ENCODE peak calls at places on chromosomes 16 and 17, in four cellular contexts. One of them, this sample, is unnamed.

GRCh38 chr17:57242148-57242547 is 14.2 kb upstream of the MSI2 start:
- DNase-seq in stomach: no peak
- DNase-seq in transverse colon: no peak
- DNase-seq in H1: no peak
- DNase-seq in this sample: no peak

GRCh38 chr17:8939496-8940334 is 25.8 kb downstream of the PIK3R5 start:
- DNase-seq in stomach: no peak
- DNase-seq in transverse colon: no peak
- DNase-seq in H1: no peak
- DNase-seq in this sample: peak; percentile 34

GRCh38 chr16:86706726-86707125 is 128.4 kb downstream of the FOXL1 start:
- DNase-seq in stomach: no peak
- DNase-seq in transverse colon: no peak
- DNase-seq in H1: no peak
- DNase-seq in this sample: no peak

GRCh38 chr17:7222972-7223292 is 3.2 kb downstream of the ACADVL start:
- DNase-seq in stomach: no peak
- DNase-seq in transverse colon: no peak
- DNase-seq in H1: no peak
- DNase-seq in this sample: no peak

GRCh38 chr16:23365602-23366240 is 63.6 kb downstream of the SCNN1B start:
- DNase-seq in stomach: no peak
- DNase-seq in transverse colon: no peak
- DNase-seq in H1: no peak
- DNase-seq in this sample: no peak

GRCh38 chr16:22070361-22071351 is 21.7 kb upstream of the VWA3A start:
- DNase-seq in stomach: peak; percentile 37
- DNase-seq in transverse colon: no peak
- DNase-seq in H1: no peak
- DNase-seq in this sample: no peak

GRCh38 chr16:55389426-55390073 is 65.5 kb downstream of the IRX6 start:
- DNase-seq in stomach: no peak
- DNase-seq in transverse colon: no peak
- DNase-seq in H1: no peak
- DNase-seq in this sample: no peak

GRCh38 chr17:10613775-10614513 is 43.2 kb downstream of the MYH3 start:
- DNase-seq in stomach: no peak
- DNase-seq in transverse colon: no peak
- DNase-seq in H1: no peak
- DNase-seq in this sample: no peak

GRCh38 chr17:35801583-35802224 is 6.3 kb upstream of the MMP28 start:
- DNase-seq in stomach: peak; percentile 72
- DNase-seq in transverse colon: peak; percentile 81
- DNase-seq in H1: no peak
- DNase-seq in this sample: no peak

GRCh38 chr16:11036868-11037410 is 92.6 kb downstream of the CLEC16A start:
- DNase-seq in stomach: no peak
- DNase-seq in transverse colon: no peak
- DNase-seq in H1: no peak
- DNase-seq in this sample: peak; percentile 45

GRCh38 chr17:45895304-45895968 is 1.1 kb downstream of the MAPT start:
- DNase-seq in stomach: no peak
- DNase-seq in transverse colon: no peak
- DNase-seq in H1: no peak
- DNase-seq in this sample: peak; percentile 73

GRCh38 chr17:46013502-46014165 is 14.6 kb downstream of the STH start:
- DNase-seq in stomach: no peak
- DNase-seq in transverse colon: no peak
- DNase-seq in H1: no peak
- DNase-seq in this sample: no peak

GRCh38 chr17:32495347-32496253 is 8.8 kb downstream of the CDK5R1 start:
- DNase-seq in stomach: no peak
- DNase-seq in transverse colon: no peak
- DNase-seq in H1: no peak
- DNase-seq in this sample: peak; percentile 80

GRCh38 chr16:86664518-86665318 is 86.4 kb downstream of the FOXL1 start:
- DNase-seq in stomach: peak; percentile 49
- DNase-seq in transverse colon: peak; percentile 67
- DNase-seq in H1: no peak
- DNase-seq in this sample: peak; percentile 72

GRCh38 chr17:31416503-31416923 is 25.0 kb downstream of the RAB11FIP4 start:
- DNase-seq in stomach: no peak
- DNase-seq in transverse colon: no peak
- DNase-seq in H1: no peak
- DNase-seq in this sample: no peak

GRCh38 chr16:86882586-86883280 is 304.4 kb downstream of the FOXL1 start:
- DNase-seq in stomach: no peak
- DNase-seq in transverse colon: no peak
- DNase-seq in H1: no peak
- DNase-seq in this sample: no peak

GRCh38 chr16:17921357-17921978 is 415.1 kb downstream of the NPIPA8 start:
- DNase-seq in stomach: no peak
- DNase-seq in transverse colon: peak; percentile 69
- DNase-seq in H1: peak; percentile 34
- DNase-seq in this sample: no peak

GRCh38 chr17:80955673-80956306 is 35.9 kb upstream of the CHMP6 start:
- DNase-seq in stomach: no peak
- DNase-seq in transverse colon: no peak
- DNase-seq in H1: no peak
- DNase-seq in this sample: no peak

GRCh38 chr16:88384222-88385111 is 1.7 kb downstream of the ZNF469 start:
- DNase-seq in stomach: no peak
- DNase-seq in transverse colon: no peak
- DNase-seq in H1: no peak
- DNase-seq in this sample: no peak

GRCh38 chr16:84663433-84664101 is 15.3 kb downstream of the KLHL36 start:
- DNase-seq in stomach: no peak
- DNase-seq in transverse colon: no peak
- DNase-seq in H1: no peak
- DNase-seq in this sample: no peak

GRCh38 chr16:82055728-82056549 is 20.9 kb downstream of the HSD17B2 start:
- DNase-seq in stomach: no peak
- DNase-seq in transverse colon: no peak
- DNase-seq in H1: no peak
- DNase-seq in this sample: no peak

GRCh38 chr16:16014329-16015224 is 65.2 kb downstream of the ABCC1 start:
- DNase-seq in stomach: peak; percentile 81
- DNase-seq in transverse colon: peak; percentile 24
- DNase-seq in H1: no peak
- DNase-seq in this sample: no peak

GRCh38 chr17:78109489-78109761 is 19.1 kb downstream of the TMC6 start:
- DNase-seq in stomach: no peak
- DNase-seq in transverse colon: no peak
- DNase-seq in H1: no peak
- DNase-seq in this sample: no peak

GRCh38 chr17:78575340-78575739 is 1.9 kb downstream of the DNAH17 start:
- DNase-seq in stomach: no peak
- DNase-seq in transverse colon: no peak
- DNase-seq in H1: no peak
- DNase-seq in this sample: no peak

GRCh38 chr17:19755821-19756510 is 7.9 kb upstream of the ALDH3A1 start:
- DNase-seq in stomach: no peak
- DNase-seq in transverse colon: no peak
- DNase-seq in H1: no peak
- DNase-seq in this sample: peak; percentile 70

GRCh38 chr16:23521965-23522364 is 11.7 kb upstream of the GGA2 start:
- DNase-seq in stomach: no peak
- DNase-seq in transverse colon: no peak
- DNase-seq in H1: no peak
- DNase-seq in this sample: no peak

GRCh38 chr16:49635009-49635350 is 220.9 kb downstream of the ZNF423 start:
- DNase-seq in stomach: no peak
- DNase-seq in transverse colon: no peak
- DNase-seq in H1: no peak
- DNase-seq in this sample: no peak

GRCh38 chr16:16127469-16128116 is 95.7 kb downstream of the ABCC6 start:
- DNase-seq in stomach: peak; percentile 74
- DNase-seq in transverse colon: peak; percentile 66
- DNase-seq in H1: peak; percentile 39
- DNase-seq in this sample: no peak

GRCh38 chr17:16887523-16888095 is 84.3 kb downstream of the TNFRSF13B start:
- DNase-seq in stomach: no peak
- DNase-seq in transverse colon: no peak
- DNase-seq in H1: no peak
- DNase-seq in this sample: no peak

GRCh38 chr17:31394544-31394943 is 3.1 kb downstream of the RAB11FIP4 start:
- DNase-seq in stomach: peak; percentile 53
- DNase-seq in transverse colon: no peak
- DNase-seq in H1: peak; percentile 53
- DNase-seq in this sample: no peak

GRCh38 chr17:41532947-41533570 is 5.0 kb upstream of the KRT19 start:
- DNase-seq in stomach: no peak
- DNase-seq in transverse colon: no peak
- DNase-seq in H1: no peak
- DNase-seq in this sample: no peak

GRCh38 chr17:4678448-4679026 is 25.4 kb downstream of the PELP1 start:
- DNase-seq in stomach: no peak
- DNase-seq in transverse colon: no peak
- DNase-seq in H1: no peak
- DNase-seq in this sample: no peak

GRCh38 chr17:38743556-38744171 is 4.5 kb downstream of the PCGF2 start:
- DNase-seq in stomach: no peak
- DNase-seq in transverse colon: no peak
- DNase-seq in H1: no peak
- DNase-seq in this sample: no peak

GRCh38 chr16:89599451-89599858 is 14.0 kb upstream of the DPEP1 start:
- DNase-seq in stomach: no peak
- DNase-seq in transverse colon: peak; percentile 61
- DNase-seq in H1: peak; percentile 61
- DNase-seq in this sample: peak; percentile 55

GRCh38 chr17:55144518-55144917 is 120.2 kb upstream of the HLF start:
- DNase-seq in stomach: no peak
- DNase-seq in transverse colon: no peak
- DNase-seq in H1: no peak
- DNase-seq in this sample: no peak

GRCh38 chr16:78183886-78184553 is 84.6 kb downstream of the WWOX start:
- DNase-seq in stomach: no peak
- DNase-seq in transverse colon: no peak
- DNase-seq in H1: no peak
- DNase-seq in this sample: no peak

DNA sequence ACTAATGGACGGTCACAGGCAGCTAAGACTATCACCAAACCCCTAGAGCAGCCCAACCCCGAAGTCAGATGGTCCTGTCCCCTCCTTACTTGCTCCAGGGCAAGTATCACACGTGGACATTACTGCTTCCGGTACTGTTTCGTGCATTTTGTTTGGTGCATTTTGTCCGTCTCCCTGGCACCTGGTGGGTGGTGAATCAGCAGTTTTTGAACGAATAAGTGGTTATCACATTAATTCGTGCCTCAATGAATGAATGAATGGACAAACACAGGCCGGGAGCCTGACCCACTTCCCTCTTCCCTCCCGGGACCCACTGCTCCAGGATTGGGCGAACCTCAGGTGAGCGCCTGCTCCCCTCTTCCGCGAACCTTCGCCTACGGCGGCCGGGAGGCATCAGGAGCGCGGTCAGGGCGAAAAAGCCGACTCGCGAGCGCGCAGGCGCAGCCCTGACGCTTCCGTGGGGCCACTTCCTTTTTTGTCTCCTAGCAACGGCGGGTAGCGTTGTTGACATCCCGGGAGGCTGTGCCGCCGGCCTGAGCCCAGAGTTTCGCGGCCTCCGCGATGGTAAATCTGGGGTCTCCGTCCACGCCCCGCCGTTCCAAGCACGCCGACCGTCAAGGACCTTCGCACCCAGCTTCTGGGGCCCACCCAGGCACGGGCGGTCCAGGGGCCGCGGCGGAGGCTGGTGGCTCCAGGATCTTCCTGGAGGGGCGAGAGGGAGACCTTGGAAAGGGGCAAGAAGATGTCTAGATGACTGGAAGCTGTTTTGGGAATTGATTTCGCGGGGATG is at the start of gene DYNLRB2:
- DNase-seq in stomach: peak; percentile 95
- DNase-seq in transverse colon: peak; percentile 95
- DNase-seq in H1: peak; percentile 78
- DNase-seq in this sample: peak; percentile 95
- TF ChIP-seq EP300 in stomach: peak; percentile 6
- TF ChIP-seq EP300 in transverse colon: no peak
- TF ChIP-seq EP300 in H1: no peak
- TF ChIP-seq EP300 in this sample: no peak

DNA sequence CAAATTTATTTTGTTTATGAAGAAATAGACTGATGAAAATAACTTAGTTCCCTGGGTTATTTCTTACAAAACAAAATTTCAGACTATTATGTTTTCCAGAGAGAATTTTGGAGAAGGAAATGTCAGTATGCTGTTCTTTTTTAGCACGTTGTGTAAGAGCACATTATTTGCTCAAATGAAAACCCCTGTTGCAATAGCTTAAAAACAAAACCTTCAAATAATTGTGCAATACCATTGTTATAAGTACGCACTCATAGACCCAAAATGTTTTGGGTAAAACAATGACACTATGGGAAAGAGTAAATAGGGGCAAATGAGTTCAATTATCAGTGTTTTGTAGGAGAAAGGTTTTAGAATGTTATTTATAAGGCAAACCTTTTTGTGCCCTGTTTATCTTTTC is 18.2 kb downstream of the VMP1 start:
- DNase-seq in stomach: no peak
- DNase-seq in transverse colon: no peak
- DNase-seq in H1: no peak
- DNase-seq in this sample: no peak
- TF ChIP-seq POLR2AphosphoS5 in stomach: no peak
- TF ChIP-seq POLR2AphosphoS5 in transverse colon: peak; percentile 57
- TF ChIP-seq POLR2AphosphoS5 in H1: no peak
- TF ChIP-seq POLR2AphosphoS5 in this sample: no peak

DNA sequence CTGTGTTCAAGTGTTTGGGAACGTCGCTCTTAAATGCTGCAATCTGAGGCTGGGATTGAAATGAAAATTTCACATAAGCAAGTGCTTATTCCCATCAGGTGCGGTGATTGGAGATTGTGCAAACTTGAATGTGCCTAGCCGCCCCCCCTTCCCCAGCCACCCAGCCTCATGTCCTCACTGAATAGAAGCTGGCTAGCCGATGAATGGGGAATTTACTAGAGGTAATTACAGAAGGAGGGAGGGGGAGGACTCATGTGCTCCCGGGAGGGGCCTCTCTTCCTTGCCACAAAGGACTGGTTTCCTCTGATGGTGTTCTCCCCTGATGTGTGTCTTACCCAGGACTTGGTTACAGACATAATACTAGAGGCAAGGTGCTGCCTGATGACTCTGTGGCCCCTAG is 544.9 kb upstream of the EEF2KMT start:
- DNase-seq in stomach: no peak
- DNase-seq in transverse colon: no peak
- DNase-seq in H1: no peak
- DNase-seq in this sample: no peak
- TF ChIP-seq EP300 in stomach: no peak
- TF ChIP-seq EP300 in transverse colon: no peak
- TF ChIP-seq EP300 in H1: no peak
- TF ChIP-seq EP300 in this sample: no peak

DNA sequence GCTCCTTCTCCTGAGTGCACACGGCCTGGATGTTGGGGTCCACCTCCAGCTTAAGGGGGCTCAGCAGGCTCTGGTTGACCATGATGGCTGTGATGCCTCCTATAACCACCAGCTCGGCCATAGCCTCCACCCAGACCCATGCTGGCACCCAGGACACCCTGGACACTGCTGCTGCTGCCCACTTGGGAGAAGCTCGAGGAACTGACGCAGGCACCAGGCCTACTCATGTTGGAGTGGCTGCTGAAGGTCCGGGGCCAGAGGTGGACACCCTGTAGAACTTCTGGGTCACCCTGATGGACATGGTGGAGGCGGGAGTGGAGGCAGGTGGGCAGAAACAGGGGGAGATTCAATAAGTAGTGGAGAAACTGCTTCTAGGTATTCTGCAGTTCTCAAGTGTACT is 28.0 kb downstream of the IKZF3 start:
- DNase-seq in stomach: no peak
- DNase-seq in transverse colon: no peak
- DNase-seq in H1: no peak
- DNase-seq in this sample: no peak
- TF ChIP-seq POLR2AphosphoS5 in stomach: no peak
- TF ChIP-seq POLR2AphosphoS5 in transverse colon: no peak
- TF ChIP-seq POLR2AphosphoS5 in H1: no peak
- TF ChIP-seq POLR2AphosphoS5 in this sample: no peak

This sample was measured in suprapubic skin.